ENCODE peak calls at places on chromosomes 6 and 20, in seven cellular contexts. One of them, this sample, is unnamed.

GRCh38 chr6:98118357-98119045 is 715.9 kb upstream of the POU3F2 start:
- DNase-seq in left cardiac atrium: no peak
- DNase-seq in foreskin fibroblast: no peak
- DNase-seq in substantia nigra: no peak
- DNase-seq in stimulated activated CD4-positive, alpha-beta T cell treated with anti-CD3 and anti-CD28 coated beads, Interleukin-1b, Interleukin-23, amount 100 ng/mL, for 48 hours: no peak
- DNase-seq in NCI-H1436: no peak
- DNase-seq in EH: no peak
- DNase-seq in this sample: no peak

GRCh38 chr6:157714153-157714490 is 108.9 kb upstream of the SNX9 start:
- DNase-seq in left cardiac atrium: no peak
- DNase-seq in foreskin fibroblast: peak
- DNase-seq in substantia nigra: no peak
- DNase-seq in stimulated activated CD4-positive, alpha-beta T cell treated with anti-CD3 and anti-CD28 coated beads, Interleukin-1b, Interleukin-23, amount 100 ng/mL, for 48 hours: no peak
- DNase-seq in NCI-H1436: no peak
- DNase-seq in EH: peak
- DNase-seq in this sample: no peak

GRCh38 chr6:35146453-35146852 is 5.3 kb upstream of the TCP11 start:
- DNase-seq in left cardiac atrium: no peak
- DNase-seq in foreskin fibroblast: peak
- DNase-seq in substantia nigra: peak
- DNase-seq in stimulated activated CD4-positive, alpha-beta T cell treated with anti-CD3 and anti-CD28 coated beads, Interleukin-1b, Interleukin-23, amount 100 ng/mL, for 48 hours: no peak
- DNase-seq in NCI-H1436: peak
- DNase-seq in EH: peak
- DNase-seq in this sample: peak

GRCh38 chr6:30150151-30150550 is 10.9 kb downstream of the TRIM10 start:
- DNase-seq in left cardiac atrium: no peak
- DNase-seq in foreskin fibroblast: no peak
- DNase-seq in substantia nigra: no peak
- DNase-seq in stimulated activated CD4-positive, alpha-beta T cell treated with anti-CD3 and anti-CD28 coated beads, Interleukin-1b, Interleukin-23, amount 100 ng/mL, for 48 hours: no peak
- DNase-seq in NCI-H1436: no peak
- DNase-seq in EH: no peak
- DNase-seq in this sample: no peak

GRCh38 chr6:115972679-115973078 is 88.0 kb downstream of the FRK start:
- DNase-seq in left cardiac atrium: no peak
- DNase-seq in foreskin fibroblast: peak
- DNase-seq in substantia nigra: no peak
- DNase-seq in stimulated activated CD4-positive, alpha-beta T cell treated with anti-CD3 and anti-CD28 coated beads, Interleukin-1b, Interleukin-23, amount 100 ng/mL, for 48 hours: no peak
- DNase-seq in NCI-H1436: no peak
- DNase-seq in EH: no peak
- DNase-seq in this sample: no peak

GRCh38 chr20:46558511-46558959 is 8.1 kb upstream of the OCSTAMP start:
- DNase-seq in left cardiac atrium: peak
- DNase-seq in foreskin fibroblast: peak
- DNase-seq in substantia nigra: no peak
- DNase-seq in stimulated activated CD4-positive, alpha-beta T cell treated with anti-CD3 and anti-CD28 coated beads, Interleukin-1b, Interleukin-23, amount 100 ng/mL, for 48 hours: peak
- DNase-seq in NCI-H1436: no peak
- DNase-seq in EH: peak
- DNase-seq in this sample: no peak

GRCh38 chr6:25136879-25137278 is 142.3 kb upstream of the CARMIL1 start:
- DNase-seq in left cardiac atrium: peak
- DNase-seq in foreskin fibroblast: peak
- DNase-seq in substantia nigra: no peak
- DNase-seq in stimulated activated CD4-positive, alpha-beta T cell treated with anti-CD3 and anti-CD28 coated beads, Interleukin-1b, Interleukin-23, amount 100 ng/mL, for 48 hours: no peak
- DNase-seq in NCI-H1436: no peak
- DNase-seq in EH: peak
- DNase-seq in this sample: peak

GRCh38 chr6:53546256-53546655 is 1.4 kb upstream of the GCLC start:
- DNase-seq in left cardiac atrium: no peak
- DNase-seq in foreskin fibroblast: peak
- DNase-seq in substantia nigra: no peak
- DNase-seq in stimulated activated CD4-positive, alpha-beta T cell treated with anti-CD3 and anti-CD28 coated beads, Interleukin-1b, Interleukin-23, amount 100 ng/mL, for 48 hours: no peak
- DNase-seq in NCI-H1436: no peak
- DNase-seq in EH: peak
- DNase-seq in this sample: no peak

GRCh38 chr6:13113956-13114593 is 214.3 kb downstream of the TBC1D7 start:
- DNase-seq in left cardiac atrium: no peak
- DNase-seq in foreskin fibroblast: peak
- DNase-seq in substantia nigra: no peak
- DNase-seq in stimulated activated CD4-positive, alpha-beta T cell treated with anti-CD3 and anti-CD28 coated beads, Interleukin-1b, Interleukin-23, amount 100 ng/mL, for 48 hours: no peak
- DNase-seq in NCI-H1436: no peak
- DNase-seq in EH: no peak
- DNase-seq in this sample: no peak

GRCh38 chr6:89023591-89024441 is 56.7 kb upstream of the PNRC1 start:
- DNase-seq in left cardiac atrium: peak
- DNase-seq in foreskin fibroblast: peak
- DNase-seq in substantia nigra: no peak
- DNase-seq in stimulated activated CD4-positive, alpha-beta T cell treated with anti-CD3 and anti-CD28 coated beads, Interleukin-1b, Interleukin-23, amount 100 ng/mL, for 48 hours: no peak
- DNase-seq in NCI-H1436: no peak
- DNase-seq in EH: no peak
- DNase-seq in this sample: no peak

GRCh38 chr6:27138837-27139752 is 108.4 kb upstream of the PRSS16 start:
- DNase-seq in left cardiac atrium: peak
- DNase-seq in foreskin fibroblast: peak
- DNase-seq in substantia nigra: no peak
- DNase-seq in stimulated activated CD4-positive, alpha-beta T cell treated with anti-CD3 and anti-CD28 coated beads, Interleukin-1b, Interleukin-23, amount 100 ng/mL, for 48 hours: peak
- DNase-seq in NCI-H1436: no peak
- DNase-seq in EH: peak
- DNase-seq in this sample: peak

GRCh38 chr20:63833776-63834544 is 2.9 kb upstream of the ZBTB46 start:
- DNase-seq in left cardiac atrium: no peak
- DNase-seq in foreskin fibroblast: peak
- DNase-seq in substantia nigra: no peak
- DNase-seq in stimulated activated CD4-positive, alpha-beta T cell treated with anti-CD3 and anti-CD28 coated beads, Interleukin-1b, Interleukin-23, amount 100 ng/mL, for 48 hours: no peak
- DNase-seq in NCI-H1436: no peak
- DNase-seq in EH: peak
- DNase-seq in this sample: no peak

GRCh38 chr6:7166410-7167293 is 58.9 kb downstream of the RREB1 start:
- DNase-seq in left cardiac atrium: no peak
- DNase-seq in foreskin fibroblast: no peak
- DNase-seq in substantia nigra: no peak
- DNase-seq in stimulated activated CD4-positive, alpha-beta T cell treated with anti-CD3 and anti-CD28 coated beads, Interleukin-1b, Interleukin-23, amount 100 ng/mL, for 48 hours: no peak
- DNase-seq in NCI-H1436: no peak
- DNase-seq in EH: no peak
- DNase-seq in this sample: peak

GRCh38 chr20:16622501-16622900 is 49.3 kb upstream of the KIF16B start:
- DNase-seq in left cardiac atrium: no peak
- DNase-seq in foreskin fibroblast: no peak
- DNase-seq in substantia nigra: no peak
- DNase-seq in stimulated activated CD4-positive, alpha-beta T cell treated with anti-CD3 and anti-CD28 coated beads, Interleukin-1b, Interleukin-23, amount 100 ng/mL, for 48 hours: no peak
- DNase-seq in NCI-H1436: no peak
- DNase-seq in EH: no peak
- DNase-seq in this sample: no peak

GRCh38 chr20:19885981-19886665 is 128.1 kb downstream of the RIN2 start:
- DNase-seq in left cardiac atrium: peak
- DNase-seq in foreskin fibroblast: peak
- DNase-seq in substantia nigra: peak
- DNase-seq in stimulated activated CD4-positive, alpha-beta T cell treated with anti-CD3 and anti-CD28 coated beads, Interleukin-1b, Interleukin-23, amount 100 ng/mL, for 48 hours: no peak
- DNase-seq in NCI-H1436: no peak
- DNase-seq in EH: peak
- DNase-seq in this sample: no peak

GRCh38 chr6:20538131-20538662 is 3.9 kb downstream of the CDKAL1 start:
- DNase-seq in left cardiac atrium: no peak
- DNase-seq in foreskin fibroblast: no peak
- DNase-seq in substantia nigra: no peak
- DNase-seq in stimulated activated CD4-positive, alpha-beta T cell treated with anti-CD3 and anti-CD28 coated beads, Interleukin-1b, Interleukin-23, amount 100 ng/mL, for 48 hours: no peak
- DNase-seq in NCI-H1436: no peak
- DNase-seq in EH: no peak
- DNase-seq in this sample: no peak

GRCh38 chr20:49346682-49347081 is 68.8 kb upstream of the ZNFX1 start:
- DNase-seq in left cardiac atrium: no peak
- DNase-seq in foreskin fibroblast: peak
- DNase-seq in substantia nigra: no peak
- DNase-seq in stimulated activated CD4-positive, alpha-beta T cell treated with anti-CD3 and anti-CD28 coated beads, Interleukin-1b, Interleukin-23, amount 100 ng/mL, for 48 hours: no peak
- DNase-seq in NCI-H1436: no peak
- DNase-seq in EH: peak
- DNase-seq in this sample: no peak

GRCh38 chr20:50821257-50821921 is 26.5 kb downstream of the BCAS4 start:
- DNase-seq in left cardiac atrium: no peak
- DNase-seq in foreskin fibroblast: no peak
- DNase-seq in substantia nigra: no peak
- DNase-seq in stimulated activated CD4-positive, alpha-beta T cell treated with anti-CD3 and anti-CD28 coated beads, Interleukin-1b, Interleukin-23, amount 100 ng/mL, for 48 hours: no peak
- DNase-seq in NCI-H1436: no peak
- DNase-seq in EH: no peak
- DNase-seq in this sample: no peak

GRCh38 chr20:4150095-4150492 is 134.7 kb upstream of the RNF24 start:
- DNase-seq in left cardiac atrium: no peak
- DNase-seq in foreskin fibroblast: peak
- DNase-seq in substantia nigra: no peak
- DNase-seq in stimulated activated CD4-positive, alpha-beta T cell treated with anti-CD3 and anti-CD28 coated beads, Interleukin-1b, Interleukin-23, amount 100 ng/mL, for 48 hours: no peak
- DNase-seq in NCI-H1436: no peak
- DNase-seq in EH: peak
- DNase-seq in this sample: no peak

GRCh38 chr6:73203098-73203497 is 22.2 kb downstream of the KHDC1L start:
- DNase-seq in left cardiac atrium: no peak
- DNase-seq in foreskin fibroblast: peak
- DNase-seq in substantia nigra: no peak
- DNase-seq in stimulated activated CD4-positive, alpha-beta T cell treated with anti-CD3 and anti-CD28 coated beads, Interleukin-1b, Interleukin-23, amount 100 ng/mL, for 48 hours: no peak
- DNase-seq in NCI-H1436: no peak
- DNase-seq in EH: peak
- DNase-seq in this sample: no peak

GRCh38 chr6:159089909-159090308 is 45.1 kb upstream of the TAGAP start:
- DNase-seq in left cardiac atrium: no peak
- DNase-seq in foreskin fibroblast: no peak
- DNase-seq in substantia nigra: no peak
- DNase-seq in stimulated activated CD4-positive, alpha-beta T cell treated with anti-CD3 and anti-CD28 coated beads, Interleukin-1b, Interleukin-23, amount 100 ng/mL, for 48 hours: no peak
- DNase-seq in NCI-H1436: no peak
- DNase-seq in EH: no peak
- DNase-seq in this sample: no peak

GRCh38 chr20:7926767-7927166 is 13.5 kb downstream of the HAO1 start:
- DNase-seq in left cardiac atrium: peak
- DNase-seq in foreskin fibroblast: peak
- DNase-seq in substantia nigra: no peak
- DNase-seq in stimulated activated CD4-positive, alpha-beta T cell treated with anti-CD3 and anti-CD28 coated beads, Interleukin-1b, Interleukin-23, amount 100 ng/mL, for 48 hours: no peak
- DNase-seq in NCI-H1436: peak
- DNase-seq in EH: peak
- DNase-seq in this sample: peak

GRCh38 chr20:36128463-36129176 is 25.9 kb upstream of the EPB41L1 start:
- DNase-seq in left cardiac atrium: no peak
- DNase-seq in foreskin fibroblast: peak
- DNase-seq in substantia nigra: no peak
- DNase-seq in stimulated activated CD4-positive, alpha-beta T cell treated with anti-CD3 and anti-CD28 coated beads, Interleukin-1b, Interleukin-23, amount 100 ng/mL, for 48 hours: no peak
- DNase-seq in NCI-H1436: no peak
- DNase-seq in EH: peak
- DNase-seq in this sample: no peak

GRCh38 chr6:139821669-139822223 is 447.3 kb upstream of the CITED2 start:
- DNase-seq in left cardiac atrium: no peak
- DNase-seq in foreskin fibroblast: no peak
- DNase-seq in substantia nigra: no peak
- DNase-seq in stimulated activated CD4-positive, alpha-beta T cell treated with anti-CD3 and anti-CD28 coated beads, Interleukin-1b, Interleukin-23, amount 100 ng/mL, for 48 hours: no peak
- DNase-seq in NCI-H1436: no peak
- DNase-seq in EH: no peak
- DNase-seq in this sample: no peak

GRCh38 chr6:40916816-40917215 is 122.2 kb downstream of the UNC5CL start:
- DNase-seq in left cardiac atrium: no peak
- DNase-seq in foreskin fibroblast: peak
- DNase-seq in substantia nigra: no peak
- DNase-seq in stimulated activated CD4-positive, alpha-beta T cell treated with anti-CD3 and anti-CD28 coated beads, Interleukin-1b, Interleukin-23, amount 100 ng/mL, for 48 hours: no peak
- DNase-seq in NCI-H1436: no peak
- DNase-seq in EH: peak
- DNase-seq in this sample: no peak

GRCh38 chr20:43666376-43667328 is at the start of gene MYBL2:
- DNase-seq in left cardiac atrium: peak
- DNase-seq in foreskin fibroblast: peak
- DNase-seq in substantia nigra: no peak
- DNase-seq in stimulated activated CD4-positive, alpha-beta T cell treated with anti-CD3 and anti-CD28 coated beads, Interleukin-1b, Interleukin-23, amount 100 ng/mL, for 48 hours: peak
- DNase-seq in NCI-H1436: peak
- DNase-seq in EH: peak
- DNase-seq in this sample: peak

GRCh38 chr20:6588296-6588695 is 179.2 kb upstream of the BMP2 start:
- DNase-seq in left cardiac atrium: peak
- DNase-seq in foreskin fibroblast: peak
- DNase-seq in substantia nigra: no peak
- DNase-seq in stimulated activated CD4-positive, alpha-beta T cell treated with anti-CD3 and anti-CD28 coated beads, Interleukin-1b, Interleukin-23, amount 100 ng/mL, for 48 hours: no peak
- DNase-seq in NCI-H1436: peak
- DNase-seq in EH: peak
- DNase-seq in this sample: no peak

GRCh38 chr20:10536531-10536930 is 101.4 kb downstream of the SLX4IP start:
- DNase-seq in left cardiac atrium: no peak
- DNase-seq in foreskin fibroblast: peak
- DNase-seq in substantia nigra: no peak
- DNase-seq in stimulated activated CD4-positive, alpha-beta T cell treated with anti-CD3 and anti-CD28 coated beads, Interleukin-1b, Interleukin-23, amount 100 ng/mL, for 48 hours: no peak
- DNase-seq in NCI-H1436: peak
- DNase-seq in EH: no peak
- DNase-seq in this sample: no peak

GRCh38 chr6:6962086-6962485 is 145.7 kb upstream of the RREB1 start:
- DNase-seq in left cardiac atrium: no peak
- DNase-seq in foreskin fibroblast: no peak
- DNase-seq in substantia nigra: no peak
- DNase-seq in stimulated activated CD4-positive, alpha-beta T cell treated with anti-CD3 and anti-CD28 coated beads, Interleukin-1b, Interleukin-23, amount 100 ng/mL, for 48 hours: no peak
- DNase-seq in NCI-H1436: no peak
- DNase-seq in EH: no peak
- DNase-seq in this sample: no peak

GRCh38 chr20:4190792-4191519 is 175.6 kb upstream of the RNF24 start:
- DNase-seq in left cardiac atrium: no peak
- DNase-seq in foreskin fibroblast: no peak
- DNase-seq in substantia nigra: no peak
- DNase-seq in stimulated activated CD4-positive, alpha-beta T cell treated with anti-CD3 and anti-CD28 coated beads, Interleukin-1b, Interleukin-23, amount 100 ng/mL, for 48 hours: no peak
- DNase-seq in NCI-H1436: no peak
- DNase-seq in EH: no peak
- DNase-seq in this sample: no peak

GRCh38 chr6:35602133-35602946 is 86.4 kb downstream of the FKBP5 start:
- DNase-seq in left cardiac atrium: no peak
- DNase-seq in foreskin fibroblast: peak
- DNase-seq in substantia nigra: no peak
- DNase-seq in stimulated activated CD4-positive, alpha-beta T cell treated with anti-CD3 and anti-CD28 coated beads, Interleukin-1b, Interleukin-23, amount 100 ng/mL, for 48 hours: no peak
- DNase-seq in NCI-H1436: no peak
- DNase-seq in EH: peak
- DNase-seq in this sample: no peak

GRCh38 chr6:166379103-166379586 is 3.6 kb downstream of the MPC1 start:
- DNase-seq in left cardiac atrium: no peak
- DNase-seq in foreskin fibroblast: no peak
- DNase-seq in substantia nigra: no peak
- DNase-seq in stimulated activated CD4-positive, alpha-beta T cell treated with anti-CD3 and anti-CD28 coated beads, Interleukin-1b, Interleukin-23, amount 100 ng/mL, for 48 hours: no peak
- DNase-seq in NCI-H1436: no peak
- DNase-seq in EH: no peak
- DNase-seq in this sample: no peak

GRCh38 chr20:35729283-35729807 is 12.7 kb downstream of the RBM39 start:
- DNase-seq in left cardiac atrium: no peak
- DNase-seq in foreskin fibroblast: no peak
- DNase-seq in substantia nigra: no peak
- DNase-seq in stimulated activated CD4-positive, alpha-beta T cell treated with anti-CD3 and anti-CD28 coated beads, Interleukin-1b, Interleukin-23, amount 100 ng/mL, for 48 hours: no peak
- DNase-seq in NCI-H1436: no peak
- DNase-seq in EH: no peak
- DNase-seq in this sample: no peak

GRCh38 chr6:37357288-37357687 is 3.5 kb downstream of the RNF8 start:
- DNase-seq in left cardiac atrium: no peak
- DNase-seq in foreskin fibroblast: no peak
- DNase-seq in substantia nigra: no peak
- DNase-seq in stimulated activated CD4-positive, alpha-beta T cell treated with anti-CD3 and anti-CD28 coated beads, Interleukin-1b, Interleukin-23, amount 100 ng/mL, for 48 hours: no peak
- DNase-seq in NCI-H1436: no peak
- DNase-seq in EH: no peak
- DNase-seq in this sample: no peak

GRCh38 chr20:62236674-62236996 is 1.7 kb upstream of the OSBPL2 start:
- DNase-seq in left cardiac atrium: no peak
- DNase-seq in foreskin fibroblast: no peak
- DNase-seq in substantia nigra: no peak
- DNase-seq in stimulated activated CD4-positive, alpha-beta T cell treated with anti-CD3 and anti-CD28 coated beads, Interleukin-1b, Interleukin-23, amount 100 ng/mL, for 48 hours: no peak
- DNase-seq in NCI-H1436: peak
- DNase-seq in EH: peak
- DNase-seq in this sample: no peak

GRCh38 chr6:40713002-40713719 is 126.0 kb upstream of the LRFN2 start:
- DNase-seq in left cardiac atrium: no peak
- DNase-seq in foreskin fibroblast: peak
- DNase-seq in substantia nigra: no peak
- DNase-seq in stimulated activated CD4-positive, alpha-beta T cell treated with anti-CD3 and anti-CD28 coated beads, Interleukin-1b, Interleukin-23, amount 100 ng/mL, for 48 hours: no peak
- DNase-seq in NCI-H1436: no peak
- DNase-seq in EH: peak
- DNase-seq in this sample: no peak

GRCh38 chr6:134853111-134854055 is 96.5 kb downstream of the ALDH8A1 start:
- DNase-seq in left cardiac atrium: no peak
- DNase-seq in foreskin fibroblast: peak
- DNase-seq in substantia nigra: no peak
- DNase-seq in stimulated activated CD4-positive, alpha-beta T cell treated with anti-CD3 and anti-CD28 coated beads, Interleukin-1b, Interleukin-23, amount 100 ng/mL, for 48 hours: no peak
- DNase-seq in NCI-H1436: no peak
- DNase-seq in EH: peak
- DNase-seq in this sample: no peak

GRCh38 chr6:142946924-142947701 is 2.1 kb upstream of the HIVEP2 start:
- DNase-seq in left cardiac atrium: peak
- DNase-seq in foreskin fibroblast: peak
- DNase-seq in substantia nigra: peak
- DNase-seq in stimulated activated CD4-positive, alpha-beta T cell treated with anti-CD3 and anti-CD28 coated beads, Interleukin-1b, Interleukin-23, amount 100 ng/mL, for 48 hours: peak
- DNase-seq in NCI-H1436: no peak
- DNase-seq in EH: peak
- DNase-seq in this sample: no peak